ENCODE peak calls at places on chromosome 21, in six cellular contexts. One of them, this sample, is unnamed.

GRCh38 chr21:30446969-30447368 is 6.9 kb downstream of the KRTAP15-1 start:
- DNase-seq in substantia nigra: no peak
- DNase-seq in caudate nucleus: no peak
- DNase-seq in A549: no peak
- DNase-seq in MM.1S: no peak
- DNase-seq in PC-3: no peak
- DNase-seq in this sample: no peak

GRCh38 chr21:14356771-14357170 is 26.2 kb downstream of the HSPA13 start:
- DNase-seq in MM.1S: no peak
- DNase-seq in caudate nucleus: no peak
- DNase-seq in A549: no peak
- DNase-seq in PC-3: no peak
- DNase-seq in substantia nigra: no peak
- DNase-seq in this sample: no peak

GRCh38 chr21:35150562-35151226 is 101.6 kb upstream of the RUNX1 start:
- DNase-seq in caudate nucleus: no peak
- DNase-seq in A549: no peak
- DNase-seq in substantia nigra: no peak
- DNase-seq in MM.1S: no peak
- DNase-seq in PC-3: peak; percentile 63
- DNase-seq in this sample: no peak

GRCh38 chr21:45319461-45320211 is 31.9 kb upstream of the POFUT2 start:
- DNase-seq in caudate nucleus: no peak
- DNase-seq in A549: peak; percentile 68
- DNase-seq in MM.1S: no peak
- DNase-seq in PC-3: no peak
- DNase-seq in substantia nigra: no peak
- DNase-seq in this sample: no peak

GRCh38 chr21:25885880-25886279 is 151.1 kb downstream of the GABPA start:
- DNase-seq in A549: no peak
- DNase-seq in caudate nucleus: no peak
- DNase-seq in PC-3: peak; percentile 82
- DNase-seq in MM.1S: no peak
- DNase-seq in substantia nigra: no peak
- DNase-seq in this sample: no peak

GRCh38 chr21:19475525-19475924 is 1071.9 kb upstream of the TMPRSS15 start:
- DNase-seq in caudate nucleus: no peak
- DNase-seq in A549: no peak
- DNase-seq in MM.1S: no peak
- DNase-seq in PC-3: no peak
- DNase-seq in substantia nigra: no peak
- DNase-seq in this sample: no peak

GRCh38 chr21:29849735-29850176 is 90.0 kb downstream of the GRIK1 start:
- DNase-seq in substantia nigra: peak; percentile 66
- DNase-seq in MM.1S: peak; percentile 70
- DNase-seq in PC-3: peak; percentile 64
- DNase-seq in caudate nucleus: no peak
- DNase-seq in A549: peak; percentile 38
- DNase-seq in this sample: peak; percentile 51

GRCh38 chr21:46295996-46296752 is 10.0 kb downstream of the YBEY start:
- DNase-seq in substantia nigra: no peak
- DNase-seq in MM.1S: no peak
- DNase-seq in PC-3: no peak
- DNase-seq in A549: no peak
- DNase-seq in caudate nucleus: no peak
- DNase-seq in this sample: no peak

GRCh38 chr21:26032263-26032662 is 138.3 kb downstream of the APP start:
- DNase-seq in substantia nigra: no peak
- DNase-seq in PC-3: peak; percentile 52
- DNase-seq in caudate nucleus: no peak
- DNase-seq in A549: no peak
- DNase-seq in MM.1S: no peak
- DNase-seq in this sample: no peak

GRCh38 chr21:42672699-42673458 is 19.5 kb downstream of the PDE9A start:
- DNase-seq in caudate nucleus: no peak
- DNase-seq in A549: no peak
- DNase-seq in substantia nigra: no peak
- DNase-seq in PC-3: peak; percentile 90
- DNase-seq in MM.1S: no peak
- DNase-seq in this sample: no peak

GRCh38 chr21:31347435-31348032 is 3.5 kb upstream of the TIAM1 start:
- DNase-seq in PC-3: peak; percentile 84
- DNase-seq in A549: peak; percentile 42
- DNase-seq in MM.1S: no peak
- DNase-seq in substantia nigra: no peak
- DNase-seq in caudate nucleus: no peak
- DNase-seq in this sample: no peak

GRCh38 chr21:27024316-27024715 is 57.4 kb upstream of the ADAMTS5 start:
- DNase-seq in A549: no peak
- DNase-seq in MM.1S: no peak
- DNase-seq in substantia nigra: no peak
- DNase-seq in PC-3: no peak
- DNase-seq in caudate nucleus: no peak
- DNase-seq in this sample: no peak

GRCh38 chr21:35136586-35137254 is 87.6 kb upstream of the RUNX1 start:
- DNase-seq in PC-3: peak; percentile 96
- DNase-seq in caudate nucleus: no peak
- DNase-seq in substantia nigra: no peak
- DNase-seq in A549: peak; percentile 65
- DNase-seq in MM.1S: no peak
- DNase-seq in this sample: no peak

GRCh38 chr21:42639646-42640152 is 13.7 kb upstream of the PDE9A start:
- DNase-seq in caudate nucleus: no peak
- DNase-seq in substantia nigra: no peak
- DNase-seq in A549: no peak
- DNase-seq in PC-3: no peak
- DNase-seq in MM.1S: no peak
- DNase-seq in this sample: no peak

GRCh38 chr21:35198004-35198403 is 148.9 kb upstream of the RUNX1 start:
- DNase-seq in PC-3: peak; percentile 99
- DNase-seq in MM.1S: no peak
- DNase-seq in A549: peak; percentile 63
- DNase-seq in caudate nucleus: no peak
- DNase-seq in substantia nigra: no peak
- DNase-seq in this sample: no peak

GRCh38 chr21:43716376-43717165 is 2.4 kb upstream of the PDXK start:
- DNase-seq in A549: no peak
- DNase-seq in substantia nigra: no peak
- DNase-seq in PC-3: no peak
- DNase-seq in MM.1S: peak; percentile 97
- DNase-seq in caudate nucleus: no peak
- DNase-seq in this sample: no peak
- H3K27ac ChIP-seq in A549: peak overlapping the region; percentile 100
- H3K27ac ChIP-seq in substantia nigra: no peak overlapping the region
- H3K27ac ChIP-seq in PC-3: no peak overlapping the region
- H3K27ac ChIP-seq in MM.1S: peak overlapping the region; percentile 86
- H3K27ac ChIP-seq in caudate nucleus: no peak overlapping the region
- H3K27ac ChIP-seq in this sample: no peak overlapping the region

GRCh38 chr21:17472592-17473271 is 40.1 kb upstream of the CXADR start:
- DNase-seq in caudate nucleus: no peak
- DNase-seq in MM.1S: no peak
- DNase-seq in PC-3: no peak
- DNase-seq in A549: no peak
- DNase-seq in substantia nigra: no peak
- DNase-seq in this sample: no peak

GRCh38 chr21:17469727-17470126 is 43.1 kb upstream of the CXADR start:
- DNase-seq in PC-3: no peak
- DNase-seq in A549: no peak
- DNase-seq in caudate nucleus: no peak
- DNase-seq in substantia nigra: no peak
- DNase-seq in MM.1S: no peak
- DNase-seq in this sample: no peak

GRCh38 chr21:17476006-17476405 is 36.8 kb upstream of the CXADR start:
- DNase-seq in PC-3: no peak
- DNase-seq in A549: no peak
- DNase-seq in caudate nucleus: no peak
- DNase-seq in MM.1S: peak; percentile 19
- DNase-seq in substantia nigra: peak; percentile 21
- DNase-seq in this sample: no peak

GRCh38 chr21:17468698-17469097 is 44.1 kb upstream of the CXADR start:
- DNase-seq in PC-3: no peak
- DNase-seq in MM.1S: no peak
- DNase-seq in substantia nigra: no peak
- DNase-seq in caudate nucleus: no peak
- DNase-seq in A549: no peak
- DNase-seq in this sample: no peak

GRCh38 chr21:17472167-17472566 is 40.7 kb upstream of the CXADR start:
- DNase-seq in caudate nucleus: no peak
- DNase-seq in PC-3: no peak
- DNase-seq in substantia nigra: no peak
- DNase-seq in A549: no peak
- DNase-seq in MM.1S: no peak
- DNase-seq in this sample: peak; percentile 49
- H3K27ac ChIP-seq in caudate nucleus: no peak overlapping the region
- H3K27ac ChIP-seq in PC-3: no peak overlapping the region
- H3K27ac ChIP-seq in substantia nigra: no peak overlapping the region
- H3K27ac ChIP-seq in A549: no peak overlapping the region
- H3K27ac ChIP-seq in MM.1S: no peak overlapping the region
- H3K27ac ChIP-seq in this sample: peak overlapping the region; percentile 49

GRCh38 chr21:33432496-33432895 is 29.3 kb downstream of the IFNGR2 start:
- DNase-seq in A549: no peak
- DNase-seq in substantia nigra: no peak
- DNase-seq in MM.1S: no peak
- DNase-seq in PC-3: no peak
- DNase-seq in caudate nucleus: no peak
- DNase-seq in this sample: no peak

GRCh38 chr21:33433001-33433400 is 29.8 kb downstream of the IFNGR2 start:
- DNase-seq in caudate nucleus: no peak
- DNase-seq in A549: no peak
- DNase-seq in MM.1S: no peak
- DNase-seq in PC-3: no peak
- DNase-seq in substantia nigra: no peak
- DNase-seq in this sample: no peak

GRCh38 chr21:33430858-33431257 is 27.6 kb downstream of the IFNGR2 start:
- DNase-seq in PC-3: no peak
- DNase-seq in substantia nigra: no peak
- DNase-seq in caudate nucleus: no peak
- DNase-seq in MM.1S: no peak
- DNase-seq in A549: no peak
- DNase-seq in this sample: no peak

GRCh38 chr21:33434770-33435360 is 31.7 kb downstream of the IFNGR2 start:
- DNase-seq in PC-3: peak; percentile 93
- DNase-seq in A549: no peak
- DNase-seq in MM.1S: peak; percentile 88
- DNase-seq in caudate nucleus: no peak
- DNase-seq in substantia nigra: no peak
- DNase-seq in this sample: no peak

GRCh38 chr21:33433425-33434114 is 30.4 kb downstream of the IFNGR2 start:
- DNase-seq in MM.1S: no peak
- DNase-seq in caudate nucleus: no peak
- DNase-seq in PC-3: no peak
- DNase-seq in A549: no peak
- DNase-seq in substantia nigra: no peak
- DNase-seq in this sample: no peak
- H3K27ac ChIP-seq in MM.1S: peak overlapping the region; percentile 73
- H3K27ac ChIP-seq in caudate nucleus: peak overlapping the region; percentile 66
- H3K27ac ChIP-seq in PC-3: peak overlapping the region; percentile 97
- H3K27ac ChIP-seq in A549: no peak overlapping the region
- H3K27ac ChIP-seq in substantia nigra: peak overlapping the region; percentile 10
- H3K27ac ChIP-seq in this sample: peak overlapping the region; percentile 0

DNA sequence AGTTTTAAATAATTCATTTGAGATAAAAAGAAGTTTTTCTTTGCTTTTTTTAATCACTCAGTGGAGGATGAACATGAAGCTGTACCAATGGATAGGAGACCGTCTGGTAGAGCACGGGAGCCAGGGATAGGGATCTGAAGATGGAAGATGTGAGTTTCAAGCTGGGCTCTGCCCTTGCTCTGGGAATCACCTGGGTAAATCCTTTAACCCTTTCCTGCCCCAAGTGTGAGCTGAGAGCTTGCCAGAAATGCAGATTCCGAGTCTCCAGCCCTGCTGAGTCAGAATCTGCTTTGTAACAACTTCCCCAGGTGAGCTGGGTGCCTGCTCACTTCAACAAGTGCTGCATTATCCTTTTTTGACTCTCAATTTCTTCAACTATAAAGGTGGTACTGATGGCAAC is 44.1 kb downstream of the ERG start:
- DNase-seq in substantia nigra: no peak
- DNase-seq in A549: no peak
- DNase-seq in PC-3: no peak
- DNase-seq in MM.1S: no peak
- DNase-seq in caudate nucleus: no peak
- DNase-seq in this sample: no peak
- H3K27ac ChIP-seq in substantia nigra: no peak overlapping the region
- H3K27ac ChIP-seq in A549: no peak overlapping the region
- H3K27ac ChIP-seq in PC-3: no peak overlapping the region
- H3K27ac ChIP-seq in MM.1S: no peak overlapping the region
- H3K27ac ChIP-seq in caudate nucleus: no peak overlapping the region
- H3K27ac ChIP-seq in this sample: no peak overlapping the region

GRCh38 chr21:37659874-37660273 is 256.4 kb downstream of the KCNJ6 start:
- DNase-seq in substantia nigra: no peak
- DNase-seq in caudate nucleus: no peak
- DNase-seq in MM.1S: no peak
- DNase-seq in PC-3: no peak
- DNase-seq in A549: no peak
- DNase-seq in this sample: no peak

GRCh38 chr21:37656899-37657298 is 259.4 kb downstream of the KCNJ6 start:
- DNase-seq in MM.1S: no peak
- DNase-seq in substantia nigra: no peak
- DNase-seq in caudate nucleus: no peak
- DNase-seq in A549: no peak
- DNase-seq in PC-3: no peak
- DNase-seq in this sample: no peak

GRCh38 chr21:37660709-37661108 is 255.5 kb downstream of the KCNJ6 start:
- DNase-seq in A549: no peak
- DNase-seq in PC-3: no peak
- DNase-seq in substantia nigra: no peak
- DNase-seq in caudate nucleus: no peak
- DNase-seq in MM.1S: no peak
- DNase-seq in this sample: no peak

GRCh38 chr21:37658994-37659458 is 257.2 kb downstream of the KCNJ6 start:
- DNase-seq in caudate nucleus: no peak
- DNase-seq in substantia nigra: no peak
- DNase-seq in A549: peak; percentile 79
- DNase-seq in PC-3: peak; percentile 87
- DNase-seq in MM.1S: no peak
- DNase-seq in this sample: peak; percentile 50

GRCh38 chr21:37658121-37658993 is 257.9 kb downstream of the KCNJ6 start:
- DNase-seq in caudate nucleus: no peak
- DNase-seq in substantia nigra: no peak
- DNase-seq in PC-3: no peak
- DNase-seq in A549: no peak
- DNase-seq in MM.1S: no peak
- DNase-seq in this sample: no peak
- H3K27ac ChIP-seq in caudate nucleus: no peak overlapping the region
- H3K27ac ChIP-seq in substantia nigra: no peak overlapping the region
- H3K27ac ChIP-seq in PC-3: no peak overlapping the region
- H3K27ac ChIP-seq in A549: peak overlapping the region; percentile 79
- H3K27ac ChIP-seq in MM.1S: no peak overlapping the region
- H3K27ac ChIP-seq in this sample: peak overlapping the region; percentile 61

GRCh38 chr21:28106370-28106890 is 886.2 kb downstream of the LTN1 start:
- DNase-seq in substantia nigra: no peak
- DNase-seq in PC-3: no peak
- DNase-seq in MM.1S: no peak
- DNase-seq in caudate nucleus: no peak
- DNase-seq in A549: no peak
- DNase-seq in this sample: no peak
- H3K27ac ChIP-seq in substantia nigra: no peak overlapping the region
- H3K27ac ChIP-seq in PC-3: no peak overlapping the region
- H3K27ac ChIP-seq in MM.1S: no peak overlapping the region
- H3K27ac ChIP-seq in caudate nucleus: no peak overlapping the region
- H3K27ac ChIP-seq in A549: no peak overlapping the region
- H3K27ac ChIP-seq in this sample: no peak overlapping the region